ENCODE peak calls at places on chromosomes 2 and 18, in nine cellular contexts. X is stimulated activated CD8-positive, alpha-beta memory T cell treated with anti-CD3 and anti-CD28 coated beads, Interleukin-4, amount 100 ng/mL, for 48 hours; J is head of caudate nucleus; M is AG09309; V is GM03348; C is right atrium auricular region; Y is iPS DF 6.9; P is stimulated activated naive CD8-positive, alpha-beta T cell treated with anti-CD3 and anti-CD28 coated beads, Interleukin-15, Interleukin-2, amounts not matched to agents 100 U/mL and 50 U/mL, for 24 hours; H is RWPE1. I is an unnamed sample.

GRCh38 chr2:133097666-133098065 is 427.7 kb upstream of the LYPD1 start:
- DNase-seq in X (no peak), J (no peak), M (no peak), V (peak; percentile 19), C (no peak), Y (no peak), P (no peak), H (peak; percentile 1), I (no peak)

GRCh38 chr18:40404284-40404683 is 1550.8 kb upstream of the PIK3C3 start:
- DNase-seq in X (no peak), J (no peak), M (no peak), V (no peak), C (no peak), Y (no peak), P (no peak), H (no peak), I (no peak)

GRCh38 chr18:54405290-54405689 is 47.6 kb downstream of the C18orf54 start:
- DNase-seq in X (no peak), J (no peak), M (no peak), V (no peak), C (no peak), Y (no peak), P (no peak), H (no peak), I (no peak)

GRCh38 chr2:161173541-161174194 is 13.4 kb downstream of the TANK start:
- DNase-seq in X (no peak), J (no peak), M (no peak), V (no peak), C (no peak), Y (no peak), P (no peak), H (no peak), I (no peak)

GRCh38 chr2:172999641-173000387 is 75.8 kb upstream of the MAP3K20 start:
- DNase-seq in X (no peak), J (no peak), M (no peak), V (peak; percentile 12), C (no peak), Y (no peak), P (no peak), H (no peak), I (no peak)

GRCh38 chr2:231710751-231711676 is 2.7 kb downstream of the PTMA start:
- DNase-seq in X (no peak), J (peak; percentile 23), M (no peak), V (peak; percentile 53), C (no peak), Y (no peak), P (peak; percentile 34), H (no peak), I (no peak)

GRCh38 chr2:27889774-27890145 is 427 bp downstream of the RBKS start:
- DNase-seq in X (peak; percentile 42), J (no peak), M (no peak), V (peak; percentile 10), C (no peak), Y (no peak), P (no peak), H (no peak), I (no peak)

GRCh38 chr2:7703048-7703447 is 785.8 kb downstream of the RNF144A start:
- DNase-seq in X (no peak), J (no peak), M (no peak), V (no peak), C (no peak), Y (peak; percentile 39), P (no peak), H (no peak), I (no peak)

GRCh38 chr2:70541481-70542020 is 12.1 kb downstream of the TGFA start:
- DNase-seq in X (no peak), J (peak; percentile 43), M (no peak), V (peak; percentile 67), C (no peak), Y (no peak), P (no peak), H (peak; percentile 87), I (peak; percentile 24)

GRCh38 chr18:57775937-57776336 is 27.2 kb downstream of the ATP8B1 start:
- DNase-seq in X (no peak), J (no peak), M (no peak), V (peak; percentile 29), C (no peak), Y (no peak), P (no peak), H (peak; percentile 66), I (no peak)

GRCh38 chr2:240836781-240837467 is 16.9 kb upstream of the KIF1A start:
- DNase-seq in X (no peak), J (peak; percentile 58), M (peak; percentile 8), V (peak; percentile 93), C (peak; percentile 67), Y (no peak), P (no peak), H (no peak), I (no peak)

GRCh38 chr18:78975699-78976098 is 3.9 kb upstream of the SALL3 start:
- DNase-seq in X (no peak), J (no peak), M (no peak), V (no peak), C (no peak), Y (no peak), P (no peak), H (no peak), I (no peak)

GRCh38 chr18:52160652-52161051 is 179.3 kb upstream of the DCC start:
- DNase-seq in X (no peak), J (no peak), M (no peak), V (no peak), C (no peak), Y (peak; percentile 27), P (no peak), H (peak; percentile 78), I (no peak)

GRCh38 chr18:1050012-1050657 is 145.5 kb downstream of the ADCYAP1 start:
- DNase-seq in X (no peak), J (no peak), M (no peak), V (peak; percentile 7), C (no peak), Y (no peak), P (no peak), H (peak; percentile 15), I (no peak)

GRCh38 chr2:44952143-44952805 is 10.8 kb downstream of the SIX3 start:
- DNase-seq in X (peak; percentile 67), J (peak; percentile 58), M (no peak), V (peak; percentile 92), C (no peak), Y (no peak), P (peak; percentile 61), H (peak; percentile 44), I (peak; percentile 22)

GRCh38 chr2:141055526-141055925 is 1075.3 kb downstream of the LRP1B start:
- DNase-seq in X (no peak), J (no peak), M (peak; percentile 16), V (peak; percentile 6), C (no peak), Y (no peak), P (no peak), H (peak; percentile 29), I (no peak)

GRCh38 chr2:178386951-178387602 is 63.9 kb downstream of the PRKRA start:
- DNase-seq in X (no peak), J (no peak), M (no peak), V (no peak), C (no peak), Y (no peak), P (no peak), H (no peak), I (no peak)

GRCh38 chr2:8984855-8985254 is 18.6 kb downstream of the MBOAT2 start:
- DNase-seq in X (no peak), J (no peak), M (no peak), V (no peak), C (no peak), Y (no peak), P (no peak), H (no peak), I (no peak)

GRCh38 chr18:42163316-42163715 is 208.3 kb downstream of the PIK3C3 start:
- DNase-seq in X (no peak), J (no peak), M (no peak), V (no peak), C (no peak), Y (no peak), P (no peak), H (no peak), I (no peak)

GRCh38 chr18:50659091-50660003 is 99.5 kb downstream of the MAPK4 start:
- DNase-seq in X (no peak), J (no peak), M (no peak), V (peak; percentile 17), C (no peak), Y (no peak), P (no peak), H (peak; percentile 14), I (peak; percentile 9)

GRCh38 chr2:234373060-234373459 is 123.8 kb downstream of the ARL4C start:
- DNase-seq in X (no peak), J (no peak), M (no peak), V (no peak), C (no peak), Y (no peak), P (no peak), H (no peak), I (no peak)

GRCh38 chr2:24825883-24826800 is 32.9 kb downstream of the CENPO start:
- DNase-seq in X (peak; percentile 24), J (peak; percentile 7), M (no peak), V (no peak), C (peak; percentile 47), Y (no peak), P (no peak), H (no peak), I (no peak)

GRCh38 chr2:190723397-190724090 is 74.7 kb downstream of the NAB1 start:
- DNase-seq in X (no peak), J (no peak), M (no peak), V (no peak), C (no peak), Y (no peak), P (no peak), H (no peak), I (no peak)

GRCh38 chr2:97997774-97998392 is 2.1 kb upstream of the TMEM131 start:
- DNase-seq in X (no peak), J (no peak), M (no peak), V (no peak), C (no peak), Y (no peak), P (no peak), H (no peak), I (no peak)

I was measured in anterior cingulate cortex.